ENCODE peak calls at places on chromosomes 6 and 20, in nine cellular contexts. M, Q, K, P, E, H, X, W and U are unnamed samples.

GRCh38 chr6:39416026-39416425 is 93.5 kb upstream of the KCNK16 start:
- DNase-seq in M (no peak), Q (no peak), K (no peak), P (no peak), E (no peak), H (no peak), X (no peak), W (no peak), U (no peak)

GRCh38 chr6:116847234-116847633 is 18.4 kb upstream of the GPRC6A start:
- DNase-seq in M (peak), Q (no peak), K (peak), P (no peak), E (peak), H (peak), X (no peak), W (no peak), U (peak)

GRCh38 chr6:45222380-45222779 is 105.8 kb upstream of the RUNX2 start:
- DNase-seq in M (no peak), Q (no peak), K (no peak), P (no peak), E (no peak), H (no peak), X (no peak), W (no peak), U (no peak)

GRCh38 chr6:33949877-33950831 is 146.4 kb upstream of the MLN start:
- DNase-seq in M (no peak), Q (no peak), K (no peak), P (no peak), E (no peak), H (no peak), X (no peak), W (no peak), U (peak)

GRCh38 chr6:140846518-140847277 is 1286.0 kb upstream of the GJE1 start:
- DNase-seq in M (peak), Q (no peak), K (peak), P (no peak), E (peak), H (peak), X (no peak), W (no peak), U (peak)

GRCh38 chr6:155315516-155315871 is 1.2 kb upstream of the TFB1M start:
- DNase-seq in M (peak), Q (no peak), K (no peak), P (no peak), E (no peak), H (no peak), X (no peak), W (no peak), U (peak)

GRCh38 chr6:109690373-109690739 is 646 bp downstream of the AK9 start:
- DNase-seq in M (no peak), Q (peak), K (no peak), P (peak), E (no peak), H (peak), X (peak), W (peak), U (peak)

GRCh38 chr6:33869826-33870423 is 66.1 kb upstream of the MLN start:
- DNase-seq in M (no peak), Q (no peak), K (no peak), P (no peak), E (no peak), H (no peak), X (no peak), W (peak), U (no peak)

GRCh38 chr20:1926237-1926636 is 31.0 kb downstream of the SIRPA start:
- DNase-seq in M (no peak), Q (no peak), K (no peak), P (no peak), E (no peak), H (no peak), X (no peak), W (no peak), U (no peak)

GRCh38 chr20:34437330-34437986 is 74.4 kb downstream of the ITCH start:
- DNase-seq in M (peak), Q (no peak), K (peak), P (no peak), E (peak), H (no peak), X (no peak), W (no peak), U (no peak)

GRCh38 chr6:147735924-147736323 is 227.4 kb downstream of the SAMD5 start:
- DNase-seq in M (no peak), Q (no peak), K (no peak), P (no peak), E (no peak), H (no peak), X (no peak), W (no peak), U (peak)

GRCh38 chr6:163162007-163162873 is 252.3 kb upstream of the QKI start:
- DNase-seq in M (no peak), Q (no peak), K (no peak), P (no peak), E (no peak), H (no peak), X (no peak), W (no peak), U (no peak)

GRCh38 chr6:4291453-4292403 is 156.4 kb upstream of the ECI2 start:
- DNase-seq in M (peak), Q (no peak), K (peak), P (no peak), E (peak), H (peak), X (no peak), W (no peak), U (peak)

GRCh38 chr6:160137989-160138835 is 16.6 kb downstream of the SLC22A1 start:
- DNase-seq in M (peak), Q (no peak), K (peak), P (peak), E (peak), H (peak), X (peak), W (no peak), U (peak)

GRCh38 chr6:14123331-14124105 is 5.9 kb downstream of the CD83 start:
- DNase-seq in M (no peak), Q (no peak), K (no peak), P (no peak), E (peak), H (no peak), X (no peak), W (no peak), U (peak)

GRCh38 chr20:32574296-32575226 is 10.6 kb downstream of the NOL4L start:
- DNase-seq in M (peak), Q (no peak), K (peak), P (no peak), E (peak), H (peak), X (no peak), W (no peak), U (peak)

GRCh38 chr6:73078908-73079610 is 146.2 kb downstream of the KHDC1L start:
- DNase-seq in M (no peak), Q (no peak), K (no peak), P (no peak), E (no peak), H (peak), X (no peak), W (no peak), U (no peak)

GRCh38 chr6:84253380-84253779 is 25.9 kb upstream of the CEP162 start:
- DNase-seq in M (no peak), Q (no peak), K (no peak), P (no peak), E (no peak), H (no peak), X (no peak), W (no peak), U (no peak)

GRCh38 chr6:84258866-84259265 is 31.4 kb upstream of the CEP162 start:
- DNase-seq in M (no peak), Q (no peak), K (no peak), P (no peak), E (no peak), H (no peak), X (no peak), W (no peak), U (no peak)

GRCh38 chr6:84258268-84258667 is 30.8 kb upstream of the CEP162 start:
- DNase-seq in M (no peak), Q (no peak), K (no peak), P (no peak), E (no peak), H (no peak), X (no peak), W (no peak), U (no peak)

GRCh38 chr6:84252140-84252539 is 24.7 kb upstream of the CEP162 start:
- DNase-seq in M (no peak), Q (no peak), K (no peak), P (no peak), E (no peak), H (no peak), X (no peak), W (no peak), U (no peak)

DNA sequence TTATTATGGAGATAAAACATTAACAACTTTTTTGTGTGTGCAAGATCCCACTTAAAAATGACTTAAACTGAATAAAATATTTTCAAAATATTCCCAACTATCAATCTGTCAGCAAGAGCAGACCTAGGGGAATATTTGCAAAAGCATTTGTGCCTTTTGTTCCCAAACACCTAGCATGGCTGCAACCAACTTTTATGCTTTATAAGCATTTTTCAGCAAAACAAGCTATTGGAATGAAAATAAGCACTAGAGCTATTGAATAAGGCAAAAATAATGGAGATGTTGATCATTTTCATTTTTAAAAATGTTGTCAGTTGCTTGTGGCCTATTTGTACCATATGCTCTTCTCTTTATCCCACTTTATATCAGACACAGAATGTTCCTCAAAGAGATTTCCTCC is 28.2 kb upstream of the CEP162 start:
- DNase-seq in M (no peak), Q (no peak), K (no peak), P (no peak), E (no peak), H (no peak), X (no peak), W (no peak), U (no peak)
- TF ChIP-seq CTCF in M (no peak), Q (no peak), K (no peak), P (no peak), E (no peak), H (no peak), X (no peak), W (no peak), U (no peak)

GRCh38 chr6:31713991-31714684 is 1.0 kb upstream of the LY6G6D start:
- DNase-seq in M (no peak), Q (no peak), K (no peak), P (no peak), E (no peak), H (no peak), X (no peak), W (no peak), U (no peak)
- H3K4me3 ChIP-seq in M (no peak), Q (no peak), K (no peak), P (no peak), E (no peak), H (no peak), X (no peak), W (no peak), U (no peak)

GRCh38 chr6:27771240-27771639 is 141.0 kb downstream of the OR2B2 start:
- DNase-seq in M (no peak), Q (no peak), K (no peak), P (no peak), E (no peak), H (no peak), X (no peak), W (no peak), U (no peak)

GRCh38 chr6:27768556-27768955 is 143.6 kb downstream of the OR2B2 start:
- DNase-seq in M (no peak), Q (no peak), K (no peak), P (no peak), E (no peak), H (no peak), X (no peak), W (no peak), U (no peak)

GRCh38 chr6:27767851-27768250 is 144.3 kb downstream of the OR2B2 start:
- DNase-seq in M (no peak), Q (no peak), K (no peak), P (no peak), E (no peak), H (no peak), X (no peak), W (no peak), U (no peak)

GRCh38 chr6:27772261-27773001 is 139.8 kb downstream of the OR2B2 start:
- DNase-seq in M (peak), Q (peak), K (peak), P (peak), E (peak), H (peak), X (peak), W (peak), U (peak)

GRCh38 chr6:27770724-27771123 is 141.5 kb downstream of the OR2B2 start:
- DNase-seq in M (no peak), Q (no peak), K (no peak), P (no peak), E (no peak), H (no peak), X (no peak), W (no peak), U (no peak)
- TF ChIP-seq CTCF in M (no peak), Q (no peak), K (no peak), P (no peak), E (no peak), H (no peak), X (no peak), W (no peak), U (no peak)

GRCh38 chr6:37783025-37783825 is 36.3 kb upstream of the ZFAND3 start:
- DNase-seq in M (peak), Q (no peak), K (peak), P (no peak), E (no peak), H (peak), X (no peak), W (no peak), U (peak)
- H3K4me3 ChIP-seq in M (peak), Q (peak), K (peak), P (peak), E (peak), H (peak), X (peak), W (peak), U (peak)

GRCh38 chr20:37901667-37902503 is 1.0 kb upstream of the VSTM2L start:
- DNase-seq in M (peak), Q (peak), K (peak), P (no peak), E (peak), H (peak), X (peak), W (no peak), U (peak)
- TF ChIP-seq CTCF in M (peak), Q (peak), K (peak), P (no peak), E (peak), H (peak), X (peak), W (peak), U (peak)

GRCh38 chr6:36754582-36755434 is 57.2 kb downstream of the RAB44 start:
- DNase-seq in M (no peak), Q (no peak), K (no peak), P (no peak), E (no peak), H (no peak), X (no peak), W (no peak), U (no peak)
- H3K4me3 ChIP-seq in M (no peak), Q (no peak), K (no peak), P (no peak), E (no peak), H (no peak), X (no peak), W (no peak), U (no peak)

DNA sequence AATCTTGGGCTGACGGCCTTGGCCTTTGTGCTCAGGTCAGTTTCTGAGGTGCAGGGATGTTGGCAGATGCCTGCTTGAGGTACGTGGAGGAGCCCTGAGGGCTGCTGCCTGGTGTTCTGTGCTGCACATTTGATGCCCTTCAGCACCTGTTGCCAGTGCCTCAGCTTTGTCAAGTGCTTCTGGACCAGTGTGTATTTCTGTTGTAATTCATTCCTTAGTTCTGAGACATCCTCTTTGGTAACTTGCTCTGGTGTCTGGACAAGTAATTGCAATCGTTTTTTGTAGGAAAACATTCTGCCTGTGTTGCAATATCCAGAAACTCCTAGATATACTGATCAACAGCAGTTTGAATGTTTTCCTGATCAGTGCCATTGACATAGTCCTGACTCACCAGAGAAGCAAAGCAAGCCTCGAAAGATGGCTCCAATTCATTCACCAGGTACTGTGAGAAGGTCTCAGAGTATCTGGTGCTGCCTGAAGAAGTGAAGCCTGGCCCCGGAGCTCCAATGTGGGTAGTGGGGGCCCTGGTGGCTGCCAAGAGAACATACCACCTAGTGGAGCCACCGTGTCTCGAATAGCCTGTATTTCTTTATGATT is 26.7 kb downstream of the ZNF337 start:
- DNase-seq in M (peak), Q (no peak), K (peak), P (no peak), E (peak), H (peak), X (no peak), W (no peak), U (peak)
- TF ChIP-seq CTCF in M (peak), Q (no peak), K (peak), P (no peak), E (no peak), H (peak), X (no peak), W (no peak), U (no peak)

GRCh38 chr20:21106171-21106694 is at the start of gene LINC00237:
- DNase-seq in M (no peak), Q (no peak), K (no peak), P (no peak), E (no peak), H (no peak), X (no peak), W (peak), U (no peak)
- H3K4me3 ChIP-seq in M (no peak), Q (peak), K (no peak), P (no peak), E (no peak), H (no peak), X (no peak), W (no peak), U (no peak)

DNA sequence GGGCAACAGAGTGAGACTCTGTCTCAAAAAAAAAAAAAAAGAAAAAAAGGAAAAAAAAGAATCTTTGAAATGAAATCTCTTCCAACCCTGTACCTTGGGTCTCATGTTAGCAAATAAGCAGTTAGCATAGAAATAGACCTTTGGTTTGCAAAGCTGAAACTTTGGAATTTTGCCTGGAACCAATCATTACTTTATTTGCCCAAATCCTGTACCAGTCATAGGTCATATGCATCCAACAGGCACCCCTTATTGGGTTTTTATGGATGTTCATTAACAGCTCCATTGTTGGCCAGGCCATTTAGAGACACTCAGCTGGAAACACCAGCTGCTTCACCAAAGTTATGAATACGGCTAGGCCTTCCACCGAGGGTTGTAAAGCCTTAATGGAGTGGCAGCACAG is 53.0 kb downstream of the ALDH8A1 start:
- DNase-seq in M (no peak), Q (no peak), K (no peak), P (no peak), E (no peak), H (no peak), X (no peak), W (no peak), U (no peak)
- TF ChIP-seq CTCF in M (no peak), Q (no peak), K (no peak), P (no peak), E (no peak), H (no peak), X (no peak), W (no peak), U (no peak)

GRCh38 chr20:60105404-60105803 is 147.2 kb downstream of the CDH26 start:
- DNase-seq in M (no peak), Q (no peak), K (no peak), P (no peak), E (no peak), H (no peak), X (no peak), W (no peak), U (no peak)
- H3K4me3 ChIP-seq in M (no peak), Q (no peak), K (no peak), P (no peak), E (no peak), H (no peak), X (no peak), W (no peak), U (no peak)